ENCODE peak calls at places on chromosomes 13 and 19, in six cellular contexts. O, Y, X, I, T and S are unnamed samples.

GRCh38 chr13:78137404-78138142 is 218.9 kb upstream of the EDNRB start:
- DNase-seq in T (peak), I (peak), X (no peak), Y (peak), O (peak), S (peak)

GRCh38 chr19:35777411-35777841 is 2.1 kb downstream of the ARHGAP33 start:
- DNase-seq in Y (no peak), O (no peak), X (no peak), T (no peak), I (no peak), S (no peak)

GRCh38 chr19:5803752-5804515 is 933 bp upstream of the NRTN start:
- DNase-seq in Y (peak), O (peak), X (peak), T (peak), I (peak), S (peak)

GRCh38 chr13:20197361-20197834 is 4.7 kb upstream of the GJB2 start:
- DNase-seq in Y (peak), T (no peak), O (peak), X (no peak), I (no peak), S (peak)

GRCh38 chr13:46143239-46143701 is 38.4 kb upstream of the CPB2 start:
- DNase-seq in O (no peak), X (no peak), Y (no peak), T (no peak), I (no peak), S (no peak)

GRCh38 chr19:35628264-35628564 is 622 bp upstream of the RBM42 start:
- DNase-seq in Y (no peak), O (no peak), I (no peak), T (no peak), X (no peak), S (no peak)

GRCh38 chr13:39012608-39013007 is 22.0 kb upstream of the STOML3 start:
- DNase-seq in O (no peak), I (no peak), T (no peak), Y (no peak), X (no peak), S (no peak)

GRCh38 chr19:5789201-5789795 is 1.7 kb downstream of the DUS3L start:
- DNase-seq in X (no peak), T (no peak), I (no peak), Y (no peak), O (no peak), S (no peak)

GRCh38 chr13:50156140-50156539 is 140.9 kb downstream of the KCNRG start:
- DNase-seq in I (no peak), O (peak), Y (peak), T (peak), X (no peak), S (peak)

GRCh38 chr19:15279326-15279904 is 47.2 kb upstream of the EPHX3 start:
- DNase-seq in T (no peak), O (no peak), I (no peak), Y (no peak), X (no peak), S (no peak)

GRCh38 chr13:46633416-46633815 is 80.4 kb downstream of the LRCH1 start:
- DNase-seq in T (peak), Y (peak), O (peak), I (no peak), X (no peak), S (peak)